ENCODE peak calls at places on chromosomes 11 and 22, in ten cellular contexts. G is GM10248; T is aorta; E is NCI-H510A; C is G401; B is SHP77 treated with DMSO at 0.1 percent for 48 hours; Y is stimulated activated CD8-positive, alpha-beta memory T cell treated with anti-CD3 and anti-CD28 coated beads, Interleukin-15, amount 100 ng/mL, for 4 hours; N is germinal center; D is amniotic stem cell; A is CD8-positive, alpha-beta memory T cell. U is an unnamed sample.

GRCh38 chr22:50178871-50179869 is 6.5 kb upstream of the TRABD start:
- DNase-seq in A (no peak), N (no peak), C (no peak), T (peak), E (no peak), D (no peak), B (no peak), G (no peak), Y (no peak), U (peak)

GRCh38 chr22:28973352-28973751 is 88.3 kb downstream of the C22orf31 start:
- DNase-seq in E (no peak), N (no peak), A (no peak), C (no peak), D (no peak), G (no peak), Y (no peak), B (no peak), T (no peak), U (no peak)

GRCh38 chr11:129195682-129196081 is 3.6 kb upstream of the ARHGAP32 start:
- DNase-seq in Y (no peak), E (no peak), T (no peak), B (no peak), D (no peak), N (no peak), C (no peak), A (no peak), G (no peak), U (no peak)

GRCh38 chr11:78838417-78838816 is 263.8 kb upstream of the NARS2 start:
- DNase-seq in N (no peak), E (peak), C (no peak), Y (no peak), D (no peak), B (no peak), T (no peak), G (no peak), A (no peak), U (no peak)

GRCh38 chr11:35529971-35530495 is 4.6 kb upstream of the PAMR1 start:
- DNase-seq in T (no peak), C (no peak), A (no peak), D (peak), N (no peak), B (no peak), Y (no peak), G (no peak), E (no peak), U (no peak)

GRCh38 chr11:70755410-70756158 is 357.3 kb downstream of the CTTN start:
- DNase-seq in A (peak), Y (peak), C (peak), T (peak), D (no peak), N (peak), G (peak), E (peak), B (peak), U (peak)

GRCh38 chr11:65612691-65613090 is 1.3 kb downstream of the MAP3K11 start:
- DNase-seq in G (no peak), C (no peak), Y (no peak), T (no peak), N (no peak), E (no peak), A (no peak), B (no peak), D (no peak), U (peak)

GRCh38 chr11:76280151-76280881 is 74.0 kb upstream of the WNT11 start:
- DNase-seq in D (no peak), B (no peak), Y (no peak), E (no peak), C (no peak), N (no peak), G (no peak), A (no peak), T (no peak), U (no peak)

GRCh38 chr22:50032941-50033601 is 20.5 kb upstream of the IL17REL start:
- DNase-seq in G (no peak), E (no peak), D (no peak), T (peak), C (no peak), A (no peak), B (no peak), N (no peak), Y (no peak), U (peak)

GRCh38 chr11:8293171-8293570 is 29.5 kb upstream of the LMO1 start:
- DNase-seq in E (no peak), A (no peak), N (no peak), B (no peak), G (no peak), Y (no peak), T (peak), D (no peak), C (no peak), U (peak)

GRCh38 chr11:69204246-69205124 is 48.8 kb downstream of the SMIM38 start:
- DNase-seq in E (no peak), B (no peak), N (no peak), G (no peak), Y (no peak), A (no peak), C (no peak), D (no peak), T (peak), U (peak)

GRCh38 chr22:27993201-27993635 is 74.2 kb upstream of the PITPNB start:
- DNase-seq in T (peak), E (no peak), G (no peak), D (no peak), C (no peak), B (no peak), A (no peak), N (no peak), Y (no peak), U (no peak)

U was measured in spleen.